ENCODE peak calls at places on chromosomes 4 and X, in four cellular contexts. L, P, F and K are unnamed samples.

GRCh38 chr4:38210396-38211114 is 250.4 kb downstream of the PTTG2 start:
- DNase-seq in L (no peak), F (no peak), P (no peak), K (no peak)

GRCh38 chrX:30301977-30302376 is 7.2 kb downstream of the NR0B1 start:
- DNase-seq in L (peak), F (no peak), P (no peak), K (no peak)

GRCh38 chr4:75423029-75423428 is 91.2 kb downstream of the RCHY1 start:
- DNase-seq in L (no peak), P (no peak), F (no peak), K (no peak)

GRCh38 chr4:153780876-153781275 is 8.0 kb downstream of the SFRP2 start:
- DNase-seq in F (no peak), L (no peak), P (no peak), K (no peak)

GRCh38 chrX:148500428-148501120 is at the start of gene AFF2:
- DNase-seq in F (no peak), P (no peak), L (no peak), K (no peak)

GRCh38 chrX:51743179-51743957 is at the start of gene GSPT2:
- DNase-seq in P (peak), L (peak), F (no peak), K (peak)

GRCh38 chr4:137664416-137664815 is 132.1 kb upstream of the PCDH18 start:
- DNase-seq in L (no peak), P (no peak), F (no peak), K (no peak)

GRCh38 chr4:30429813-30430466 is 290.2 kb upstream of the PCDH7 start:
- DNase-seq in L (peak), P (no peak), F (no peak), K (no peak)

GRCh38 chrX:13666836-13667235 is 13.9 kb downstream of the TCEANC start:
- DNase-seq in P (no peak), F (no peak), L (no peak), K (peak)

GRCh38 chr4:25862411-25863346 is at the start of gene SEL1L3:
- DNase-seq in L (no peak), F (no peak), P (peak), K (no peak)

GRCh38 chr4:30056016-30056415 is 664.2 kb upstream of the PCDH7 start:
- DNase-seq in F (no peak), L (no peak), P (no peak), K (no peak)

GRCh38 chrX:153969125-153969903 is 2.3 kb downstream of the HCFC1 start:
- DNase-seq in L (no peak), F (no peak), P (no peak), K (no peak)

GRCh38 chr4:87060957-87061356 is 126.1 kb downstream of the AFF1 start:
- DNase-seq in P (no peak), L (peak), F (no peak), K (no peak)

GRCh38 chrX:104136241-104137019 is 20.4 kb downstream of the SLC25A53 start:
- DNase-seq in F (no peak), L (peak), P (peak), K (peak)

GRCh38 chr4:24793219-24794005 is 2.0 kb upstream of the SOD3 start:
- DNase-seq in F (no peak), L (peak), P (no peak), K (no peak)

GRCh38 chr4:11488657-11489448 is 60.2 kb upstream of the HS3ST1 start:
- DNase-seq in P (no peak), F (no peak), L (no peak), K (no peak)

GRCh38 chr4:139658185-139658584 is 7.4 kb upstream of the MGST2 start:
- DNase-seq in F (no peak), P (no peak), L (no peak), K (no peak)

GRCh38 chr4:86967798-86968197 is 33.0 kb downstream of the AFF1 start:
- DNase-seq in L (no peak), P (no peak), F (no peak), K (no peak)

GRCh38 chrX:14777484-14777883 is 95.4 kb downstream of the FANCB start:
- DNase-seq in F (no peak), L (no peak), P (no peak), K (no peak)

GRCh38 chrX:106302304-106302703 is 134.2 kb downstream of the PWWP3B start:
- DNase-seq in P (no peak), L (peak), F (no peak), K (no peak)

GRCh38 chrX:2311483-2311882 is 189.3 kb downstream of the DHRSX start:
- DNase-seq in P (no peak), L (no peak), F (no peak), K (no peak)

GRCh38 chr4:84379881-84380618 is 119.0 kb downstream of the NKX6-1 start:
- DNase-seq in F (no peak), P (no peak), L (peak), K (no peak)

GRCh38 chrX:21883258-21883657 is 27.5 kb downstream of the YY2 start:
- DNase-seq in F (no peak), L (no peak), P (no peak), K (no peak)

GRCh38 chr4:57190651-57191481 is 80.7 kb upstream of the IGFBP7 start:
- DNase-seq in P (no peak), F (no peak), L (no peak), K (no peak)

GRCh38 chrX:41870719-41871151 is 52.6 kb downstream of the CASK start:
- DNase-seq in F (no peak), P (no peak), L (no peak), K (no peak)